ENCODE peak calls at places on chromosomes 2 and 18, in seven cellular contexts. G is right cardiac atrium; K is effector memory CD4-positive, alpha-beta T cell; Z is GM23248; Y is uterus; V is stomach; J is CD4-positive, CD25-positive, alpha-beta regulatory T cell. E is an unnamed sample. For H3K4me1, the result is how much of the 10 kb centered on the place peaks cover.

GRCh38 chr2:64485961-64486360 is 32.0 kb downstream of the LGALSL start:
- DNase-seq in J (no peak), V (no peak), G (peak), K (no peak), Y (no peak), Z (peak), E (no peak)

GRCh38 chr2:52862801-52863200 is 904.8 kb upstream of the CHAC2 start:
- DNase-seq in V (no peak), Y (no peak), K (no peak), G (no peak), Z (peak), J (no peak), E (no peak)

GRCh38 chr18:10197097-10197496 is 257.3 kb upstream of the APCDD1 start:
- DNase-seq in V (no peak), Z (no peak), Y (no peak), J (no peak), K (no peak), G (peak), E (no peak)

GRCh38 chr2:191218292-191218898 is 26.8 kb upstream of the MYO1B start:
- DNase-seq in G (peak), Y (no peak), K (no peak), V (peak), J (peak), Z (peak), E (no peak)

GRCh38 chr2:160936407-160936806 is 223.8 kb upstream of the TANK start:
- DNase-seq in Z (no peak), J (no peak), Y (no peak), K (no peak), G (no peak), V (no peak), E (no peak)

GRCh38 chr2:65033178-65033577 is 23.0 kb upstream of the CEP68 start:
- DNase-seq in K (no peak), V (no peak), J (no peak), Z (peak), G (no peak), Y (no peak), E (no peak)

GRCh38 chr18:26309283-26309682 is 83.0 kb downstream of the TAF4B start:
- DNase-seq in K (no peak), J (no peak), G (no peak), Y (no peak), Z (peak), V (no peak), E (no peak)

GRCh38 chr2:100264651-100265050 is 57.6 kb downstream of the LONRF2 start:
- DNase-seq in Z (no peak), V (no peak), G (no peak), Y (no peak), K (no peak), J (no peak), E (no peak)

GRCh38 chr2:26901326-26902183 is 53.6 kb downstream of the DPYSL5 start:
- DNase-seq in K (no peak), V (no peak), G (no peak), Y (no peak), J (no peak), Z (no peak), E (no peak)

GRCh38 chr2:237222178-237222577 is 136.5 kb downstream of the COPS8 start:
- DNase-seq in J (no peak), Y (no peak), Z (peak), K (no peak), V (no peak), G (peak), E (no peak)

GRCh38 chr2:132448771-132449170 is 32.2 kb downstream of the GPR39 start:
- DNase-seq in Z (peak), Y (no peak), G (no peak), K (no peak), J (no peak), V (no peak), E (no peak)

GRCh38 chr2:128622371-128622770 is 303.7 kb upstream of the HS6ST1 start:
- DNase-seq in Y (no peak), Z (no peak), J (no peak), K (no peak), G (peak), V (no peak), E (no peak)

GRCh38 chr18:47263197-47263827 is 11.9 kb upstream of the SKOR2 start:
- DNase-seq in K (no peak), Z (no peak), J (no peak), V (no peak), Y (no peak), G (no peak), E (no peak)

GRCh38 chr2:119122663-119123062 is 35.9 kb downstream of the C1QL2 start:
- DNase-seq in K (no peak), G (no peak), Z (no peak), Y (no peak), V (no peak), J (no peak), E (no peak)

GRCh38 chr2:176178271-176178806 is 10.1 kb upstream of the HOXD1 start:
- DNase-seq in G (no peak), J (no peak), V (no peak), Y (peak), Z (peak), K (no peak), E (no peak)

DNA sequence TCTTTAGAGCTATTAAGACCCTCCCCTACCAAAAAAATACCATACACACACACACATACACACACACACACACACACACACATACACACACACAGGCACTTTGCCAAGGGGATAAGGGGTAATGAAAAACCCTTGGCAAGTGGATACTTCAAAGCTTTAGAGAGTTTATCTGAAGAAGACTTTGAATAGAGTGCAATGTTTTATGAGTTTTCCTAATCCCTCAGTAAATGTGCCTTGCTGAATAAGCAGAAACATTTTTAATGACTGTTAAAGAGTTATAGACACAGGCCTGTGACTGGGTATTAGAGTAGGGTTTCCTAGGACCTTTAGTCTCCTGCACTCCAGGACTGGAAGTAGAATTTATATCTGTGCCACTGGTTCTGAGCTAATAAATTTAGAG is 75.5 kb upstream of the CTAGE1 start:
- DNase-seq in K (no peak), J (no peak), G (no peak), Z (no peak), Y (no peak), V (no peak), E (no peak)
- H3K27ac ChIP-seq in K (no peak), J (no peak), G (no peak), Z (peak), Y (peak), V (no peak), E (no peak)

GRCh38 chr2:37654932-37655331 is 16.5 kb downstream of the CDC42EP3 start:
- DNase-seq in G (no peak), V (no peak), Y (no peak), J (peak), K (no peak), Z (no peak), E (no peak)

GRCh38 chr2:37653805-37654378 is 17.6 kb downstream of the CDC42EP3 start:
- DNase-seq in Z (no peak), K (no peak), Y (no peak), V (no peak), J (no peak), G (peak), E (no peak)

GRCh38 chr2:37656512-37657423 is 14.7 kb downstream of the CDC42EP3 start:
- DNase-seq in Z (no peak), G (no peak), J (peak), K (no peak), V (no peak), Y (no peak), E (no peak)

GRCh38 chr2:37654419-37654818 is 17.0 kb downstream of the CDC42EP3 start:
- DNase-seq in V (no peak), Y (no peak), J (no peak), Z (no peak), K (no peak), G (no peak), E (no peak)

DNA sequence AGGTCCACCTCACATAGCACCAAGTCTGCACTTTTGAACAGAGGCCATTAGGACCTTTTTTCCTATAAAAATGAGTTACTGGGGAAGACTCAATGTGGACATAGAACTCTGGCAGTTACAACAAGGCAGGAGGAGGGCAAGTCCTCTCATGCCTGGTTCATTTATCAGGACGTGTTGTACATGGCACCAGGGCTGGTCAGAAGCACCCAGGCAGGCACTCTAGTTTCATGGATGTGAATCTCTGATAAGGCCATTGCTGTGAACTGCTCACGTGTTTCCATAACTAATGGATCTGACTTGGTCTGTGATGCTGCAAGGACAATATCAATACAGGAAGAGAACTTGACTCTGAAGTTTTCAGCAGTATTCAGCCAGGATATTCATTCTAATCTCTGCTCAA is 16.0 kb downstream of the CDC42EP3 start:
- DNase-seq in Y (no peak), J (no peak), V (no peak), Z (no peak), K (no peak), G (no peak), E (no peak)
- H3K4me1 ChIP-seq in Y (under half), J (half or more), V (half or more), Z (half or more), K (half or more), G (under half), E (under half)

GRCh38 chr18:73626859-73627258 is 520.8 kb downstream of the FBXO15 start:
- DNase-seq in V (no peak), J (no peak), Z (no peak), G (no peak), K (no peak), Y (no peak), E (no peak)
- H3K27ac ChIP-seq in V (no peak), J (no peak), Z (no peak), G (no peak), K (no peak), Y (no peak), E (no peak)

GRCh38 chr2:105383456-105383855 is 15.4 kb downstream of the FHL2 start:
- DNase-seq in V (no peak), K (no peak), G (no peak), Y (no peak), J (no peak), Z (no peak), E (no peak)
- H3K4me1 ChIP-seq in V (half or more), K (under half), G (under half), Y (under half), J (under half), Z (half or more), E (under half)

GRCh38 chr18:80124131-80124530 is 15.1 kb downstream of the ADNP2 start:
- DNase-seq in K (no peak), Y (no peak), J (no peak), G (no peak), V (no peak), Z (no peak), E (no peak)

GRCh38 chr18:80120932-80121331 is 11.9 kb downstream of the ADNP2 start:
- DNase-seq in G (no peak), J (no peak), Y (no peak), K (no peak), V (no peak), Z (no peak), E (no peak)

GRCh38 chr18:80115035-80115434 is 6.0 kb downstream of the ADNP2 start:
- DNase-seq in K (no peak), Y (no peak), J (no peak), Z (no peak), G (no peak), V (no peak), E (no peak)

GRCh38 chr18:80119111-80119510 is 10.0 kb downstream of the ADNP2 start:
- DNase-seq in Y (no peak), G (no peak), K (no peak), Z (no peak), J (no peak), V (no peak), E (no peak)
- H3K27ac ChIP-seq in Y (no peak), G (no peak), K (no peak), Z (no peak), J (no peak), V (no peak), E (no peak)